ENCODE peak calls at places on chromosomes 16 and 17, in five cellular contexts. One of them, this sample, is unnamed.

GRCh38 chr16:74257061-74257460 is 39.6 kb upstream of the PSMD7 start:
- DNase-seq in GM20000: peak; percentile 6
- DNase-seq in foreskin fibroblast: no peak
- DNase-seq in mucosa of descending colon: no peak
- DNase-seq in fibroblast of villous mesenchyme: no peak
- DNase-seq in this sample: no peak

GRCh38 chr17:29968271-29968670 is 26.8 kb downstream of the EFCAB5 start:
- DNase-seq in GM20000: no peak
- DNase-seq in foreskin fibroblast: no peak
- DNase-seq in mucosa of descending colon: no peak
- DNase-seq in fibroblast of villous mesenchyme: no peak
- DNase-seq in this sample: no peak

GRCh38 chr16:26795184-26795583 is 271.5 kb upstream of the C16orf82 start:
- DNase-seq in GM20000: no peak
- DNase-seq in foreskin fibroblast: no peak
- DNase-seq in mucosa of descending colon: no peak
- DNase-seq in fibroblast of villous mesenchyme: no peak
- DNase-seq in this sample: no peak

GRCh38 chr17:48462946-48463345 is 32.9 kb upstream of the SKAP1 start:
- DNase-seq in GM20000: no peak
- DNase-seq in foreskin fibroblast: no peak
- DNase-seq in mucosa of descending colon: no peak
- DNase-seq in fibroblast of villous mesenchyme: no peak
- DNase-seq in this sample: no peak

GRCh38 chr17:12107905-12108304 is 87.2 kb downstream of the MAP2K4 start:
- DNase-seq in GM20000: no peak
- DNase-seq in foreskin fibroblast: peak; percentile 23
- DNase-seq in mucosa of descending colon: no peak
- DNase-seq in fibroblast of villous mesenchyme: peak; percentile 13
- DNase-seq in this sample: no peak

GRCh38 chr17:78397681-78398101 is 19.2 kb downstream of the PGS1 start:
- DNase-seq in GM20000: no peak
- DNase-seq in foreskin fibroblast: no peak
- DNase-seq in mucosa of descending colon: no peak
- DNase-seq in fibroblast of villous mesenchyme: peak; percentile 69
- DNase-seq in this sample: no peak

GRCh38 chr16:9954181-9954580 is 228.0 kb downstream of the GRIN2A start:
- DNase-seq in GM20000: no peak
- DNase-seq in foreskin fibroblast: no peak
- DNase-seq in mucosa of descending colon: no peak
- DNase-seq in fibroblast of villous mesenchyme: peak; percentile 3
- DNase-seq in this sample: no peak

GRCh38 chr16:88062341-88062861 is 111.2 kb downstream of the BANP start:
- DNase-seq in GM20000: no peak
- DNase-seq in foreskin fibroblast: peak; percentile 93
- DNase-seq in mucosa of descending colon: peak; percentile 46
- DNase-seq in fibroblast of villous mesenchyme: peak; percentile 78
- DNase-seq in this sample: no peak

GRCh38 chr17:56756536-56756935 is 77.2 kb downstream of the C17orf67 start:
- DNase-seq in GM20000: no peak
- DNase-seq in foreskin fibroblast: peak; percentile 80
- DNase-seq in mucosa of descending colon: no peak
- DNase-seq in fibroblast of villous mesenchyme: peak; percentile 84
- DNase-seq in this sample: no peak

GRCh38 chr17:2691069-2691871 is 20.3 kb downstream of the CLUH start:
- DNase-seq in GM20000: peak; percentile 26
- DNase-seq in foreskin fibroblast: no peak
- DNase-seq in mucosa of descending colon: no peak
- DNase-seq in fibroblast of villous mesenchyme: no peak
- DNase-seq in this sample: peak; percentile 25

GRCh38 chr17:1275962-1276736 is 3.3 kb upstream of the TRARG1 start:
- DNase-seq in GM20000: peak; percentile 87
- DNase-seq in foreskin fibroblast: peak; percentile 74
- DNase-seq in mucosa of descending colon: no peak
- DNase-seq in fibroblast of villous mesenchyme: peak; percentile 44
- DNase-seq in this sample: peak; percentile 84

GRCh38 chr16:84407588-84408313 is 39.4 kb downstream of the ATP2C2 start:
- DNase-seq in GM20000: no peak
- DNase-seq in foreskin fibroblast: no peak
- DNase-seq in mucosa of descending colon: no peak
- DNase-seq in fibroblast of villous mesenchyme: no peak
- DNase-seq in this sample: no peak

GRCh38 chr16:84404936-84405640 is 36.8 kb downstream of the ATP2C2 start:
- DNase-seq in GM20000: no peak
- DNase-seq in foreskin fibroblast: no peak
- DNase-seq in mucosa of descending colon: no peak
- DNase-seq in fibroblast of villous mesenchyme: no peak
- DNase-seq in this sample: no peak

GRCh38 chr16:84408314-84408690 is 40.0 kb downstream of the ATP2C2 start:
- DNase-seq in GM20000: no peak
- DNase-seq in foreskin fibroblast: no peak
- DNase-seq in mucosa of descending colon: no peak
- DNase-seq in fibroblast of villous mesenchyme: no peak
- DNase-seq in this sample: no peak

GRCh38 chr16:84404324-84404723 is 36.0 kb downstream of the ATP2C2 start:
- DNase-seq in GM20000: no peak
- DNase-seq in foreskin fibroblast: no peak
- DNase-seq in mucosa of descending colon: no peak
- DNase-seq in fibroblast of villous mesenchyme: no peak
- DNase-seq in this sample: no peak

DNA sequence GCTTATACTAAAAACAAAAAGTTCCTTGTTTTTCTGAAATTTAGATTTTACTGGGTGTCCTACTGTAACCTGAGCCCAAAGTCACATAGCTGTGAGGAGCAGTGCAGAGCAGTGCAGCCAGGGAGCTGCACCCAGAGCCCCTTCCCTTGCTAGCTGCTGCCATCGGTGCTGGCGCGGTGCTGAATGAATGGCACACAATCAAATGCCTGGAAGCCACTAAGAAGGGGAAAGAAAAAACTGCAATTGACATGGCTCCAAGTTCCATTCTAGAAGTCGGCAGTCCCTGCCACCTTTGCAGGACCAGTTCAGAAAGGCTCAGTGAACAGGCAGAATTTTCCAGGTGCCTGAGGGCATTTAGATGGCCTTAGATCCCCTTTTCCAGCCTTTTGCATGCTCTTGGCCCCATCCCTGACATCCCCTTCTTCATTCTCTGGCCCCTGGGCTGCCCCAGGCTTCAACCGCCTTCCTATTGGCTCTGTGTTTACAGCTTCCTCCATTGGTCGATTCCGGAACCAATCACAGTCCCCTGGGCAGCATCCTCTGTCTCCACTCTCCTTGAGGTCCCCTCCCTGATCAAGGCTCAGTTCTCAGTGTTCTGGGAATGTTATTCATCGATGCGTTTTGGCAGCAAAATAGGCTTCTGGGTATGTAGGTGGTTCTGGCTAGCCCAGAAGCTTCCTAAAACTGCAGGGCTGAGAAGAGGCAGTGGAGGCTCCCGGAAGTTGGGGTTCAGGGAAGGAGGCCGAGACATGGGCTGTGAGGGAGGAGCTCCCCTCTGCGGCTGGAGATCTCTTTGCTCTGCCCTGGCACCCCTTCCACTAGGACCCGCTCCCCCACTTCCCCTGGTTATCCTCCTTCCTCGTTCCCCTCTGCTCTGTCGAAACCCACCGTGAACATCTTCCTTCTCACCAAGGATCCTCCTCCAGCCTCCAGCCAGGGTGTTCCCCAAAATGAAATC is 37.9 kb downstream of the ATP2C2 start:
- DNase-seq in GM20000: no peak
- DNase-seq in foreskin fibroblast: no peak
- DNase-seq in mucosa of descending colon: no peak
- DNase-seq in fibroblast of villous mesenchyme: no peak
- DNase-seq in this sample: no peak
- TF ChIP-seq CTCF in GM20000: no peak
- TF ChIP-seq CTCF in foreskin fibroblast: no peak
- TF ChIP-seq CTCF in mucosa of descending colon: no peak
- TF ChIP-seq CTCF in fibroblast of villous mesenchyme: no peak
- TF ChIP-seq CTCF in this sample: no peak

GRCh38 chr16:1492923-1493745 is at the start of gene TELO2:
- DNase-seq in GM20000: peak; percentile 100
- DNase-seq in foreskin fibroblast: peak; percentile 91
- DNase-seq in mucosa of descending colon: peak; percentile 87
- DNase-seq in fibroblast of villous mesenchyme: peak; percentile 79
- DNase-seq in this sample: peak; percentile 99

GRCh38 chr16:1494711-1495110 is 1.6 kb downstream of the TELO2 start:
- DNase-seq in GM20000: no peak
- DNase-seq in foreskin fibroblast: peak; percentile 44
- DNase-seq in mucosa of descending colon: peak; percentile 53
- DNase-seq in fibroblast of villous mesenchyme: peak; percentile 21
- DNase-seq in this sample: no peak

GRCh38 chr16:1492082-1492922 is 858 bp upstream of the TELO2 start:
- DNase-seq in GM20000: no peak
- DNase-seq in foreskin fibroblast: no peak
- DNase-seq in mucosa of descending colon: peak; percentile 57
- DNase-seq in fibroblast of villous mesenchyme: no peak
- DNase-seq in this sample: no peak

GRCh38 chr16:1494129-1494640 is 1.0 kb downstream of the TELO2 start:
- DNase-seq in GM20000: peak; percentile 51
- DNase-seq in foreskin fibroblast: peak; percentile 92
- DNase-seq in mucosa of descending colon: peak; percentile 61
- DNase-seq in fibroblast of villous mesenchyme: peak; percentile 83
- DNase-seq in this sample: no peak

DNA sequence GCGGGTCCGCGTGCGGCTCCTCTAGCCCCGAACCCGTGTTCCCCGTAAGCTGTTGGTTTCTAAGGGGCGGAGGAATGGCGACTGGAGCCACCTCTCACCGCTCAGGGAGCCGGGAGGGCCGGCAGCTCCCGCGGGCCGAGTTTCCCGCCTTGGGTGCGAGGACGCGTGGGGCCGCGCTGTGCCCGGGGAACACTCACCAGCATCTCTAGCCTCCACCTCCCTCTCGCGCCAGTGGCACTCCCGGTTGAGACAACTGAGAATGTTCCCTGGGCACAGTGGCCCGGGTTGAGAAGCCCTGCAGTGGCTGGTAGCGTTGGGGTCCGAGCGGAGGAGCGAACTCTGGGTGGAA is 560 bp downstream of the TELO2 start:
- DNase-seq in GM20000: no peak
- DNase-seq in foreskin fibroblast: peak; percentile 45
- DNase-seq in mucosa of descending colon: no peak
- DNase-seq in fibroblast of villous mesenchyme: peak; percentile 9
- DNase-seq in this sample: no peak
- TF ChIP-seq CTCF in GM20000: no peak
- TF ChIP-seq CTCF in foreskin fibroblast: no peak
- TF ChIP-seq CTCF in mucosa of descending colon: no peak
- TF ChIP-seq CTCF in fibroblast of villous mesenchyme: no peak
- TF ChIP-seq CTCF in this sample: no peak

DNA sequence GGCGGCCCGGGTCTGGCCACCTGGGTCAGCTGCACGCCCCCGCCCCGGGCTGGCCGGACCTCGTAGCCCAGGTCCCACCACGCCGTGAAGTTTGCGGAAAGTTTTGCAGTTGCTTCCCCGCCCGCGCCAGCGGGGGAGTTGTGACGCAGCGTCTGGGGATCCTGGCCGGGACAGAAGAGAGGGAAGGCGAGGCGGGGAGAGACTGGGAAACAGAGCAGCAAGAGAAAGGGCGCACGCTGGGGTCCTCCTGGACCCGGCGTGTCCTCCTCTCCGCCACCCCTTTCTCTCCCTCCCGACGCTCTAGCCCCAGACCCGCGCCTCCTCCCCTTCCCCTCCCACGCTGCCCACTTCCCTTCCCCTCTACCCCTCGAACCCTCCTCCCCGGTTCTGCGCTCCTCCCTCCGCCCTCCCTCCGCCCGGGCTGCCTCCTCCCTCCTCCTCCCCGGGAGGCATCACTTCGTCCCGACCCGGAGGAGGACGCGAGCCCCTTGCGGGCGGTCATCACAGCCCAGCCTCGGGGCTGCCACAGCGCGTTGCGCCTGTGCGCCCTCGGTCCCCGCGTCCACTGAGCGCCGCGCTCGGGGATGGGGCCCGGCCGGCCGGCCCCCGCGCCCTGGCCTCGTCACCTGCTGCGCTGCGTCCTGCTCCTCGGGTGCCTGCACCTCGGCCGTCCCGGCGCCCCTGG is at the start of gene MRC2:
- DNase-seq in GM20000: peak; percentile 77
- DNase-seq in foreskin fibroblast: peak; percentile 90
- DNase-seq in mucosa of descending colon: peak; percentile 64
- DNase-seq in fibroblast of villous mesenchyme: peak; percentile 88
- DNase-seq in this sample: peak; percentile 77
- TF ChIP-seq CTCF in GM20000: no peak
- TF ChIP-seq CTCF in foreskin fibroblast: no peak
- TF ChIP-seq CTCF in mucosa of descending colon: no peak
- TF ChIP-seq CTCF in fibroblast of villous mesenchyme: no peak
- TF ChIP-seq CTCF in this sample: no peak

GRCh38 chr17:33521784-33522183 is 228.7 kb upstream of the ASIC2 start:
- DNase-seq in GM20000: no peak
- DNase-seq in foreskin fibroblast: no peak
- DNase-seq in mucosa of descending colon: no peak
- DNase-seq in fibroblast of villous mesenchyme: no peak
- DNase-seq in this sample: no peak
- TF ChIP-seq CTCF in GM20000: peak; percentile 31
- TF ChIP-seq CTCF in foreskin fibroblast: no peak
- TF ChIP-seq CTCF in mucosa of descending colon: no peak
- TF ChIP-seq CTCF in fibroblast of villous mesenchyme: peak; percentile 53
- TF ChIP-seq CTCF in this sample: peak; percentile 40

DNA sequence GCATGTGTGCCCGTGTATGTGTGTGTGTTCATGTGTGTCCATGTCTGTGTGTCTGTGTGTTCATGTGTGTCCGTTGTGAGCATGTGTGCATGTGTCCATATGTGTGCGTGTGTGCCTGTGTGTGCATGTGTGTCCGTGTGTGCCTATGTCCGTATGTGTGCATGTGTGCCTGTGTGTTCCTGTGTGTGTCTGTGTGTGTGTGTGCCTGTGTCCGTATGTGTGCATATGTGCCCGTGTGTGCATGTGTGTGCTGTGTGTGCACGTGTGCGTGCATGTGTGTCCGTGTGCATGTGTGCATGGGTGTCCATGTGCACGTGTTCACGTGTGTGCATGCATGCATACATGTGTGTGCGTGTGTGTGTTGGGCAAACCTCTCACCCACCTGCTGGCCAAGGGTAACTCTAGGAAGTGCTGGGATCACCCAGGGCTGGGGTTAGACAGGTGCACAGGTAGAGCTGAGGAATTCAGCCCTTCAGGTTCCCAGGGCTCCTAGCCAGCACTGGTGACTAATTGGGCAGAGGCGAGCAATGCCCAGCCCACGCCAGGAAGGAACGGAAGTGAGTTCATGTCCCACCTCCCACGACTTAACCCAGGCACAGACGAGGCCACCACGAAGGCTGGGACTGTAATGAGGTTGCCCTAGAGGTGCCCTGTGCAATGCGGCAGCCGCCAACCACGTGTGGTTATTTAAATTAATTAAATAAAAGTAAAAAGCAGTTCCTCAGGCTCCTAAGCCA is 8.2 kb upstream of the CSNK1D start:
- DNase-seq in GM20000: no peak
- DNase-seq in foreskin fibroblast: no peak
- DNase-seq in mucosa of descending colon: peak; percentile 69
- DNase-seq in fibroblast of villous mesenchyme: no peak
- DNase-seq in this sample: no peak
- TF ChIP-seq CTCF in GM20000: no peak
- TF ChIP-seq CTCF in foreskin fibroblast: no peak
- TF ChIP-seq CTCF in mucosa of descending colon: no peak
- TF ChIP-seq CTCF in fibroblast of villous mesenchyme: no peak
- TF ChIP-seq CTCF in this sample: no peak

This sample was measured in GM13977.